ENCODE peak calls at places on chromosomes 3 and 15, in four cellular contexts. M is psoas muscle, S is hepatocyte, V is esophagus muscularis mucosa. A is an unnamed sample.

GRCh38 chr3:163548005-163548404 is 1530.3 kb downstream of the SI start:
- DNase-seq in M (no peak), V (no peak), S (no peak), A (no peak)

GRCh38 chr15:29934251-29934650 is 112.0 kb upstream of the TJP1 start:
- DNase-seq in M (no peak), S (no peak), V (no peak), A (peak)

GRCh38 chr15:41941644-41942415 is 30.5 kb downstream of the EHD4 start:
- DNase-seq in V (no peak), M (no peak), S (no peak), A (no peak)

GRCh38 chr3:16336876-16337275 is 71.9 kb downstream of the OXNAD1 start:
- DNase-seq in M (no peak), S (no peak), V (no peak), A (no peak)

GRCh38 chr3:9782777-9783176 is 9.5 kb downstream of the TADA3 start:
- DNase-seq in M (no peak), S (no peak), V (no peak), A (no peak)

GRCh38 chr3:31132132-31132769 is 237.8 kb upstream of the GADL1 start:
- DNase-seq in M (no peak), S (peak), V (no peak), A (peak)

GRCh38 chr15:59352189-59352588 is 20.5 kb downstream of the MYO1E start:
- DNase-seq in M (no peak), S (no peak), V (no peak), A (no peak)

GRCh38 chr3:64207289-64208086 is 17.8 kb downstream of the PRICKLE2 start:
- DNase-seq in M (no peak), S (peak), V (peak), A (no peak)

GRCh38 chr3:157110761-157111238 is 49.1 kb downstream of the CCNL1 start:
- DNase-seq in V (no peak), M (no peak), S (no peak), A (no peak)

GRCh38 chr3:158084661-158085060 is 21.6 kb downstream of the SHOX2 start:
- DNase-seq in M (no peak), V (no peak), S (no peak), A (no peak)

GRCh38 chr3:97994328-97994945 is 22.2 kb upstream of the RIOX2 start:
- DNase-seq in V (no peak), M (no peak), S (no peak), A (no peak)

GRCh38 chr15:81221449-81221848 is 24.8 kb downstream of the IL16 start:
- DNase-seq in V (no peak), M (peak), S (no peak), A (no peak)

GRCh38 chr3:142898346-142899213 is 9.7 kb upstream of the PCOLCE2 start:
- DNase-seq in M (no peak), S (no peak), V (no peak), A (no peak)

GRCh38 chr3:184085389-184085852 is 11.4 kb upstream of the HTR3E start:
- DNase-seq in S (peak), M (no peak), V (no peak), A (no peak)

GRCh38 chr15:77386626-77387025 is 33.3 kb downstream of the PEAK1 start:
- DNase-seq in M (no peak), S (no peak), V (no peak), A (no peak)

GRCh38 chr3:76024640-76025039 is 239.3 kb upstream of the ZNF717 start:
- DNase-seq in M (no peak), S (peak), V (no peak), A (no peak)

GRCh38 chr3:160038862-160039562 is 50.4 kb downstream of the IL12A start:
- DNase-seq in M (peak), V (no peak), S (peak), A (no peak)

GRCh38 chr3:42638339-42638842 is 15.1 kb upstream of the ZBTB47 start:
- DNase-seq in S (no peak), M (no peak), V (no peak), A (no peak)

GRCh38 chr3:195249057-195249770 is 21.7 kb downstream of the XXYLT1 start:
- DNase-seq in M (no peak), S (no peak), V (peak), A (no peak)

GRCh38 chr15:94793641-94794040 is 562.3 kb downstream of the MCTP2 start:
- DNase-seq in V (no peak), S (peak), M (no peak), A (peak)

GRCh38 chr3:191141728-191142127 is 57.3 kb upstream of the OSTN start:
- DNase-seq in V (no peak), M (no peak), S (no peak), A (peak)

GRCh38 chr3:104873331-104873730 is 493.4 kb upstream of the ALCAM start:
- DNase-seq in V (no peak), S (no peak), M (no peak), A (peak)

GRCh38 chr15:35166730-35167359 is 81.8 kb upstream of the NANOGP8 start:
- DNase-seq in S (peak), V (no peak), M (no peak), A (peak)

GRCh38 chr3:114584734-114585371 is 291.0 kb downstream of the TIGIT start:
- DNase-seq in V (no peak), M (no peak), S (no peak), A (no peak)

GRCh38 chr15:76168237-76168984 is 108.6 kb downstream of the TMEM266 start:
- DNase-seq in S (no peak), M (peak), V (no peak), A (no peak)

GRCh38 chr3:152309031-152309430 is 40.3 kb downstream of the MBNL1 start:
- DNase-seq in M (no peak), S (no peak), V (no peak), A (no peak)

GRCh38 chr3:49667701-49668413 is 6.3 kb upstream of the APEH start:
- DNase-seq in S (no peak), M (no peak), V (no peak), A (no peak)

GRCh38 chr3:183808355-183808754 is 17.0 kb downstream of the MAP6D1 start:
- DNase-seq in M (no peak), V (no peak), S (no peak), A (no peak)

GRCh38 chr3:10551821-10552630 is 46.6 kb upstream of the ATP2B2 start:
- DNase-seq in M (peak), V (peak), S (no peak), A (peak)

GRCh38 chr15:40098489-40099261 is 10.0 kb downstream of the BMF start:
- DNase-seq in M (peak), S (peak), V (no peak), A (peak)

GRCh38 chr3:46491089-46492070 is 6.4 kb upstream of the RTP3 start:
- DNase-seq in V (no peak), S (no peak), M (no peak), A (no peak)

GRCh38 chr15:53212785-53213184 is 422.6 kb upstream of the ONECUT1 start:
- DNase-seq in M (no peak), S (no peak), V (no peak), A (no peak)

GRCh38 chr15:53213336-53213735 is 423.2 kb upstream of the ONECUT1 start:
- DNase-seq in M (no peak), V (no peak), S (no peak), A (no peak)

GRCh38 chr15:53218996-53219580 is 429.0 kb upstream of the ONECUT1 start:
- DNase-seq in V (peak), M (no peak), S (no peak), A (no peak)

GRCh38 chr15:53210653-53211052 is 420.5 kb upstream of the ONECUT1 start:
- DNase-seq in S (no peak), V (no peak), M (no peak), A (no peak)

GRCh38 chr15:53216036-53216435 is 425.9 kb upstream of the ONECUT1 start:
- DNase-seq in S (no peak), M (no peak), V (no peak), A (no peak)
- TF ChIP-seq CTCF in S (no peak), M (no peak), V (no peak), A (no peak)

GRCh38 chr3:13292371-13292770 is 127.8 kb downstream of the NUP210 start:
- DNase-seq in V (no peak), S (no peak), M (no peak), A (no peak)

GRCh38 chr3:13296662-13297061 is 123.5 kb downstream of the NUP210 start:
- DNase-seq in V (no peak), M (peak), S (no peak), A (no peak)

GRCh38 chr3:13290941-13291340 is 129.2 kb downstream of the NUP210 start:
- DNase-seq in V (no peak), S (no peak), M (no peak), A (no peak)

GRCh38 chr3:13289771-13290285 is 130.3 kb downstream of the NUP210 start:
- DNase-seq in S (no peak), M (peak), V (no peak), A (no peak)

GRCh38 chr3:13294442-13295351 is 125.4 kb downstream of the NUP210 start:
- DNase-seq in M (peak), S (no peak), V (no peak), A (no peak)
- H3K4me3 ChIP-seq in M (no peak), S (no peak), V (no peak), A (no peak)

GRCh38 chr3:190018460-190018859 is 102.2 kb downstream of the P3H2 start:
- DNase-seq in M (no peak), V (no peak), S (no peak), A (no peak)
- H3K27ac ChIP-seq in M (no peak), V (no peak), S (no peak), A (no peak)

GRCh38 chr3:123071146-123071545 is 4.3 kb downstream of the PDIA5 start:
- DNase-seq in V (no peak), M (no peak), S (peak), A (no peak)
- TF ChIP-seq CTCF in V (no peak), M (no peak), S (peak), A (peak)

DNA sequence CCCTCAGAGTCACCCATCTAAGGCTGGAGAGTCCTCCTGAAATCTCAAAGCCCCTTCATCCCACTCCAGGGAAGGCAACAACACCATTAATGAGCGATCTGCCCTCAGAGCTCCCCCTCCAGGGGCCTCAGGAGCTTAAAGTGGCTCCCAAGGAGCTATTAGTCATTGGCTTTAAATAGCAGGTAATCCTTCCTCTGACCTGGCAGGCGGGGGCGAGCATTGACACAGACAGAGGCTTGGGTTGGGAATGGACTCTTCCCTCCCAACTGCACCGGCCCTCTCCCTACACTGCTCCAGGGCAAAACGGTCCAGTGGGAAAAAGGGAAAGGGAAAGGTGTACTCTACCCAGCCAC is 1.4 kb downstream of the MFGE8 start:
- DNase-seq in M (peak), S (peak), V (no peak), A (no peak)
- H3K4me3 ChIP-seq in M (peak), S (peak), V (peak), A (peak)

GRCh38 chr3:37808656-37809055 is 53.0 kb upstream of the CTDSPL start:
- DNase-seq in M (no peak), S (no peak), V (no peak), A (no peak)

GRCh38 chr3:37800022-37800493 is 61.6 kb upstream of the CTDSPL start:
- DNase-seq in M (no peak), S (peak), V (no peak), A (no peak)

GRCh38 chr3:37801966-37802365 is 59.7 kb upstream of the CTDSPL start:
- DNase-seq in S (no peak), V (no peak), M (no peak), A (no peak)

GRCh38 chr3:37806505-37807291 is 55.0 kb upstream of the CTDSPL start:
- DNase-seq in S (no peak), V (no peak), M (no peak), A (no peak)

DNA sequence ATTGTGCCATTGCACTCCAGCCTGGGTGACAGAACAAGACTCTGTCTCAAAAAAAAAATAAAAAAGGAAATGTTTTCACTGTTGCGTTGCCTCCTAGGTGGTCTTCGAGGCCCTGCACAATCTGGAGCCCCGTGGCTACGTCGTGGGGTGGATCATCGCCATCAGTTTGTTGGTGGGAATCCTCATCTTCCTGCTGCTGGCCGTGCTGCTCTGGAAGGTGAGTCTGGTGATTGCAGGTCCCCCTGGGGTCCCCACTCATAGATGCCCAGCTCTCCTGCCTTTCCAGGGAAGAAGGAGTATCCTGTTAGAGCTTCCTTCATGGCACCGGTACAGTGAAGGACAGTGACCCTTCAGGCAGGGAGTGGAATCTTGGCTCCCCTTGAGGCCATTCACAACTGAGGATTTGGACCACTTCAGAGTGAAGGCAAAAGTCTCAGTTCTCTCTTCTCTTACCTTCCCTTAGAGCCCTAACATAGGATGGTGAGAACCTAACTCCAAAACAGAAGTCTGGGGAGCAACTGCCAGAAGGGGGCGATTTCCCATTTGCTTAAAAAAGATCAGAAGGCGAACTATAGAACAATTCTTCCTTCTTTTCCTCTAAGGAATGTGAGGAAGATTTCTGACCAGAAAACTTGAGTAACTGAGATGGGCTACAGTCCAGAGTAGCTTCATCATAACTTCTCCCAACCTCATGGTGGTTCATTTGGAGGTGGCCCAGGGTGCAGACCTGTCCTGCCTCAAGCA is 57.8 kb upstream of the CTDSPL start:
- DNase-seq in V (no peak), S (no peak), M (no peak), A (no peak)
- H3K27ac ChIP-seq in V (no peak), S (no peak), M (no peak), A (no peak)

GRCh38 chr3:126985143-126985985 is 2.4 kb downstream of the PLXNA1 start:
- DNase-seq in S (no peak), V (no peak), M (no peak), A (no peak)
- TF ChIP-seq CTCF in S (peak), V (no peak), M (no peak), A (no peak)

A was measured in brain microvascular endothelial cell.